ENCODE peak calls at places on chromosomes 4 and X, in eight cellular contexts. C is CD8-positive, alpha-beta memory T cell; U is hepatocyte; O is lower leg skin; B is neuronal stem cell; M is CD4-positive, CD25-positive, alpha-beta regulatory T cell; G is tibial artery; K is spleen. I is an unnamed sample.

GRCh38 chr4:20358110-20358509 is 106.4 kb downstream of the SLIT2 start:
- DNase-seq in O (no peak), K (no peak), M (no peak), U (no peak), G (no peak), B (no peak), C (no peak), I (no peak)

GRCh38 chr4:88600129-88600849 is 8.0 kb downstream of the HERC3 start:
- DNase-seq in C (no peak), B (no peak), G (no peak), M (no peak), U (no peak), O (no peak), K (no peak), I (no peak)

GRCh38 chr4:168484626-168485025 is 4.3 kb upstream of the DDX60L start:
- DNase-seq in U (peak), O (no peak), G (no peak), B (no peak), C (no peak), K (no peak), M (no peak), I (no peak)

GRCh38 chrX:33204889-33205288 is 6.5 kb downstream of the DMD start:
- DNase-seq in U (peak), O (no peak), M (no peak), B (no peak), C (no peak), K (no peak), G (no peak), I (no peak)

GRCh38 chr4:131091896-131092295 is 1995.9 kb downstream of the C4orf33 start:
- DNase-seq in G (no peak), B (peak), M (no peak), C (no peak), K (no peak), U (peak), O (no peak), I (peak)

GRCh38 chr4:185383451-185383850 is 12.3 kb downstream of the LRP2BP start:
- DNase-seq in K (no peak), M (no peak), O (no peak), G (no peak), B (no peak), U (no peak), C (no peak), I (no peak)

GRCh38 chr4:30746735-30747134 is 26.6 kb downstream of the PCDH7 start:
- DNase-seq in M (no peak), U (no peak), O (no peak), K (no peak), G (no peak), C (no peak), B (no peak), I (no peak)

GRCh38 chrX:13894888-13895564 is 78.1 kb upstream of the GPM6B start:
- DNase-seq in M (no peak), B (no peak), O (no peak), K (no peak), U (no peak), C (no peak), G (no peak), I (no peak)

GRCh38 chr4:107561481-107561880 is 158.6 kb downstream of the PAPSS1 start:
- DNase-seq in G (no peak), U (no peak), B (no peak), C (no peak), K (no peak), M (no peak), O (no peak), I (no peak)

GRCh38 chrX:121642415-121642814 is 595.0 kb downstream of the GLUD2 start:
- DNase-seq in C (no peak), K (no peak), B (no peak), M (no peak), U (no peak), O (no peak), G (no peak), I (no peak)

GRCh38 chr4:109801895-109802319 is at the start of gene CFI:
- DNase-seq in O (no peak), C (no peak), B (no peak), K (no peak), M (no peak), G (no peak), U (peak), I (no peak)

GRCh38 chrX:73562986-73563739 is at the start of gene CHIC1:
- DNase-seq in B (peak), K (peak), U (peak), G (peak), M (peak), O (peak), C (peak), I (peak)

GRCh38 chrX:73556159-73556558 is 6.8 kb upstream of the CHIC1 start:
- DNase-seq in G (no peak), M (no peak), C (no peak), U (no peak), B (no peak), O (no peak), K (no peak), I (no peak)

GRCh38 chrX:73562458-73562857 is 539 bp upstream of the CHIC1 start:
- DNase-seq in B (no peak), U (no peak), K (no peak), C (no peak), O (no peak), G (no peak), M (no peak), I (no peak)

GRCh38 chrX:73563740-73564073 is 710 bp downstream of the CHIC1 start:
- DNase-seq in U (no peak), B (no peak), M (no peak), C (no peak), G (no peak), K (no peak), O (no peak), I (peak)

DNA sequence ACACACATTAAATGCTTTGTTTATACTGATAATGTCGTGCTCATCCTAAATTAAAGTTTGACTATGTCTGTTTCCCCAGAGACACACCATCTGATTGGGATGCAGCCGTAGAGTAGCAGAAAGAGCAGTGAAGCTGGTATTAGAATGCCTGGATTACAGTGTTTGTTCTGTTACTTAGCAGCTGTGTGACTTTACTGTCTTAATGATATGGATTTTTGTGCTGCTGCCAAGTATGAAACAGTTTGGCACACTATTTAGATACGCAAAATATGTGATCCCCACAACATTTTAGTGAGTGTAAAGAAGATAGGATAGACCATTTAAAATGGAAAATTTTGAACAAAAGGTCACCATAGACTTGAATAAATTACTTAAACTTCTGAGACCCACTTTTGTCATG is 1.2 kb upstream of the CHIC1 start:
- DNase-seq in K (no peak), M (no peak), U (no peak), C (no peak), B (no peak), G (no peak), O (no peak), I (no peak)
- H3K4me3 ChIP-seq in K (no peak), M (peak), U (no peak), C (no peak), B (no peak), G (no peak), O (no peak), I (no peak)

GRCh38 chr4:2043396-2044118 is 15.6 kb upstream of the NAT8L start:
- DNase-seq in O (peak), U (no peak), C (no peak), M (no peak), B (no peak), K (peak), G (no peak), I (no peak)

GRCh38 chr4:2042947-2043395 is 16.2 kb upstream of the NAT8L start:
- DNase-seq in C (no peak), U (no peak), O (peak), K (no peak), G (no peak), B (no peak), M (no peak), I (no peak)

GRCh38 chr4:2044119-2044485 is 15.0 kb upstream of the NAT8L start:
- DNase-seq in B (no peak), G (no peak), U (no peak), M (no peak), O (no peak), K (no peak), C (no peak), I (no peak)

GRCh38 chr4:2041234-2042130 is 17.6 kb upstream of the NAT8L start:
- DNase-seq in G (peak), M (peak), O (peak), K (peak), C (peak), U (peak), B (peak), I (peak)

GRCh38 chr4:2042207-2042946 is 16.8 kb upstream of the NAT8L start:
- DNase-seq in C (peak), O (peak), M (peak), K (peak), B (no peak), U (peak), G (no peak), I (no peak)
- H3K4me3 ChIP-seq in C (no peak), O (peak), M (no peak), K (peak), B (peak), U (peak), G (peak), I (peak)

GRCh38 chr4:101792056-101792575 is 1.6 kb downstream of the BANK1 start:
- DNase-seq in C (no peak), G (no peak), M (no peak), O (no peak), U (no peak), K (no peak), B (no peak), I (no peak)
- H3K4me3 ChIP-seq in C (no peak), G (no peak), M (no peak), O (no peak), U (no peak), K (peak), B (no peak), I (no peak)

GRCh38 chr4:91257721-91258120 is 1046.0 kb upstream of the GRID2 start:
- DNase-seq in O (no peak), C (no peak), M (no peak), U (no peak), K (no peak), B (no peak), G (no peak), I (no peak)
- H3K4me3 ChIP-seq in O (no peak), C (no peak), M (no peak), U (no peak), K (no peak), B (no peak), G (no peak), I (no peak)

GRCh38 chr4:183399166-183399565 is 45.3 kb upstream of the CDKN2AIP start:
- DNase-seq in B (no peak), O (no peak), G (no peak), U (no peak), K (no peak), M (no peak), C (no peak), I (no peak)
- H3K4me3 ChIP-seq in B (no peak), O (no peak), G (peak), U (no peak), K (peak), M (no peak), C (no peak), I (no peak)

GRCh38 chr4:3280466-3280865 is 12.4 kb upstream of the RGS12 start:
- DNase-seq in U (no peak), B (no peak), M (no peak), O (peak), K (no peak), G (no peak), C (no peak), I (no peak)
- H3K4me3 ChIP-seq in U (no peak), B (no peak), M (no peak), O (no peak), K (no peak), G (no peak), C (no peak), I (no peak)

DNA sequence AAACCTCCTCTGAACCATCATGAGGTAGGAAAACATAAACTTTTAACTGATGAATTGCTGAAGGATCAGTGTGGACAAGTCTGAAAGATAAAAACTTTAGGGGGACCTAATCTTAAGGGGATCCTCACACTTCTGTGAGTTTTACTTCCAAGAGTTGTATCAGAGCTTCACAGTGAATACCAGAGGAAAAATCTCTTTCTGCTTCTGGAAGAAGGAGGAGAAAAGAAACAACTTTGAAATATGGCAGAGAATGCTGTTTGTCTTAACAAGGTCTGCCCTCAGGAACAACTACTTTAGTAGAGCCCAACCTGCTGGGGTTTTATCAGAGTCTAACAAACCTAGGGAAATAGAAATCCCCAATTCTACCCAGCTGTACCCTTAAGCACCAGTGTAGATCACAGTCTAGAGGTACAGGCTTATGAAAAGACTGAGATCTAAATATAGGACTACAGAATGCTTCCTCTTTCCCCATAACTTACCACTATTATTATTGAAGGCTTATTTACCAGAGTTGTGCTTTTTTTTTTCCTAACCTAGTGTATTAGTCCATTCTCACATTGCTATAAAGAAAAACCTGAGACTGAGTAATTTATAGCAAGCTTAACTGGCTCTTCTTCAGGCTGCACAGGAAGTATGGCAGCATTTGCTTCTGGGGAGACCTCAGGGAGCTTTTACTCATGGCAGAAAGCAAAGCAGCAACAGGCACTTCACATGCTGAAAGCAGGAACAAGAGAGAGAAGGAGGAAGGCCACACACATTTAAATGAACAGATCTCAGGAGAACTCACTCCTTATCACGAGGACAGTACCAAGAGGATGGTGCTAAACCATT is 167.9 kb downstream of the CAMK2D start:
- DNase-seq in C (no peak), G (no peak), M (no peak), B (no peak), U (no peak), O (no peak), K (no peak), I (no peak)
- H3K4me3 ChIP-seq in C (no peak), G (no peak), M (no peak), B (no peak), U (no peak), O (no peak), K (no peak), I (no peak)

DNA sequence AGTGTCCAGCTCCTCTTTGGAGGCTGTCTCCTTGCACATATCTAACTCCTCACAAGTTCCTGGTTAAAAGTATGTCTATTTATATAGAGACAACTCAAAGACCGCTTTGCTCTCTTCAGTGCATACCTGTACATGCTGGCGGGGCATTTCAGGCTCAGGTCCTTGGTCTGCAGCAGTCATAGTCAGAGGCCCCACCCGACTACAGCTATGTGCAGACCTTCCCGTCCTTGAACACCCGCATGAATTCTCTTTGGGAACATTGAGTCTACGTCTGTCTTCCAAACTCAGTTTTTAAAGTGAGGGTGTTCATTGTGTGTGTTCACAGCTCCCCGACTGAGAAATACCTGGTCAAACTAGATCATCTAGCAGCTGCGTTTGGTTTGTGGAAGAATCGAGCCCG is 4.2 kb downstream of the BCOR start:
- DNase-seq in O (no peak), M (no peak), U (no peak), B (no peak), C (no peak), K (peak), G (no peak), I (no peak)
- H3K4me3 ChIP-seq in O (no peak), M (peak), U (no peak), B (peak), C (peak), K (peak), G (peak), I (no peak)

GRCh38 chr4:153790962-153791551 is 2.2 kb upstream of the SFRP2 start:
- DNase-seq in M (peak), B (peak), K (peak), O (peak), G (peak), C (no peak), U (peak), I (no peak)

GRCh38 chr4:153788064-153788418 is 842 bp downstream of the SFRP2 start:
- DNase-seq in U (no peak), M (no peak), B (no peak), G (peak), C (no peak), O (no peak), K (no peak), I (no peak)

GRCh38 chr4:153789741-153790651 is 1.1 kb upstream of the SFRP2 start:
- DNase-seq in G (peak), U (no peak), K (no peak), M (peak), C (no peak), B (peak), O (no peak), I (no peak)

GRCh38 chr4:153787156-153787555 is 1.7 kb downstream of the SFRP2 start:
- DNase-seq in C (no peak), K (no peak), M (no peak), U (no peak), G (no peak), O (no peak), B (no peak), I (no peak)

DNA sequence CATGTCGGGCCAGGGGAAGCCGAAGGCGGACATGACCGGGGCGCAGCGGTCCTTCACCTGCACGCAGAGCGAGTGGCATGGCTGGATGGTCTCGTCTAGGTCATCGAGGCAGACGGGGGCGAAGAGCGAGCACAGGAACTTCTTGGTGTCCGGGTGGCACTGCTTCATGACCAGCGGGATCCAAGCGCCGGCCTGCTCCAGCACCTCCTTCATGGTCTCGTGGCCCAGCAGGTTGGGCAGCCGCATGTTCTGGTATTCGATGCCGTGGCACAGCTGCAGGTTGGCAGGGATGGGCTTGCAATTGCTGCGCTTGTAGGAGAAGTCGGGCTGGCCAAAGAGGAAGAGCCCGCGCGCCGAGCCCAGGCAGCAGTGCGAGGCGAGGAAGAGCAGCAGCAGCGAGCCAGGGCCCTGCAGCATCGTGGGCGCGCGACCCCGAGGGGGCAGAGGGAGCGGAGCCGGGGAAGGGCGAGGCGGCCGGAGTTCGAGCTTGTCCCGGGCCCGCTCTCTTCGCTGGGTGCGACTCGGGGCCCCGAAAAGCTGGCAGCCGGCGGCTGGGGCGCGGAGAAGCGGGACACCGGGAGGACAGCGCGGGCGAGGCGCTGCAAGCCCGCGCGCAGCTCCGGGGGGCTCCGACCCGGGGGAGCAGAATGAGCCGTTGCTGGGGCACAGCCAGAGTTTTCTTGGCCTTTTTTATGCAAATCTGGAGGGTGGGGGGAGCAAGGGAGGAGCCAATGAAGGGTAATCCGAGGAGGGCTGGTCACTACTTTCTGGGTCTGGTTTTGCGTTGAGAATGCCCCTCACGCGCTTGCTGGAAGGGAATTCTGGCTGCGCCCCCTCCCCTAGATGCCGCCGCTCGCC is at the start of gene SFRP2:
- DNase-seq in K (peak), B (peak), G (peak), O (peak), C (no peak), U (no peak), M (peak), I (no peak)
- H3K4me3 ChIP-seq in K (peak), B (peak), G (peak), O (peak), C (no peak), U (peak), M (no peak), I (no peak)